ENCODE peak calls at places on chromosomes 3 and 15, in four cellular contexts. Y is A549, R is K562, Q is HepG2. V is an unnamed sample.

GRCh38 chr15:84834227-84834955 is 17.2 kb downstream of the ALPK3 start:
- DNase-seq in Y (no peak), R (no peak), Q (no peak), V (no peak)

GRCh38 chr3:36380171-36381031 is at the start of gene STAC:
- DNase-seq in Y (peak), R (no peak), Q (no peak), V (peak)

GRCh38 chr3:4335840-4336579 is 32.8 kb downstream of the SETMAR start:
- DNase-seq in Y (no peak), R (no peak), Q (no peak), V (no peak)

GRCh38 chr3:102002056-102002455 is 152.7 kb downstream of the NFKBIZ start:
- DNase-seq in Y (no peak), R (no peak), Q (no peak), V (no peak)

GRCh38 chr15:101085311-101085700 is 166.1 kb downstream of the LRRK1 start:
- DNase-seq in Y (no peak), R (no peak), Q (no peak), V (no peak)

GRCh38 chr15:31012455-31012854 is 21.0 kb upstream of the MTMR10 start:
- DNase-seq in Y (no peak), R (no peak), Q (no peak), V (no peak)

GRCh38 chr3:105829229-105829628 is 39.6 kb downstream of the CBLB start:
- DNase-seq in Y (no peak), R (peak), Q (no peak), V (no peak)

GRCh38 chr3:40608091-40608490 is 83.3 kb downstream of the ZNF621 start:
- DNase-seq in Y (no peak), R (no peak), Q (no peak), V (no peak)

GRCh38 chr15:66145242-66146182 is 108.0 kb downstream of the MEGF11 start:
- DNase-seq in Y (no peak), R (no peak), Q (no peak), V (no peak)

GRCh38 chr15:45338417-45338816 is 39.9 kb downstream of the GATM start:
- DNase-seq in Y (no peak), R (peak), Q (peak), V (no peak)

GRCh38 chr3:45487508-45487907 is 99.1 kb downstream of the LARS2 start:
- DNase-seq in Y (no peak), R (no peak), Q (peak), V (no peak)

GRCh38 chr15:57861805-57862586 is 155.5 kb downstream of the POLR2M start:
- DNase-seq in Y (no peak), R (peak), Q (no peak), V (no peak)

GRCh38 chr3:31091748-31092147 is 197.3 kb upstream of the GADL1 start:
- DNase-seq in Y (no peak), R (no peak), Q (no peak), V (no peak)

GRCh38 chr3:45640091-45640507 is 45.5 kb downstream of the LIMD1 start:
- DNase-seq in Y (no peak), R (peak), Q (no peak), V (no peak)

GRCh38 chr3:52820741-52821140 is 9.7 kb downstream of the ITIH4 start:
- DNase-seq in Y (peak), R (peak), Q (peak), V (peak)

GRCh38 chr3:114155370-114155821 is 23.5 kb downstream of the DRD3 start:
- DNase-seq in Y (peak), R (peak), Q (peak), V (peak)

GRCh38 chr15:49990835-49991540 is 128.0 kb downstream of the ATP8B4 start:
- DNase-seq in Y (no peak), R (no peak), Q (no peak), V (no peak)

GRCh38 chr15:57683481-57683880 is 23.0 kb upstream of the POLR2M start:
- DNase-seq in Y (no peak), R (no peak), Q (no peak), V (no peak)

GRCh38 chr3:10157015-10157414 is 7.7 kb upstream of the IRAK2 start:
- DNase-seq in Y (no peak), R (no peak), Q (no peak), V (no peak)

GRCh38 chr3:79326642-79327041 is 441.2 kb downstream of the ROBO1 start:
- DNase-seq in Y (no peak), R (no peak), Q (no peak), V (no peak)

GRCh38 chr3:115704661-115705338 is 81.5 kb downstream of the GAP43 start:
- DNase-seq in Y (no peak), R (no peak), Q (no peak), V (no peak)

GRCh38 chr3:127763337-127763736 is 59.0 kb downstream of the MGLL start:
- DNase-seq in Y (no peak), R (no peak), Q (no peak), V (no peak)

GRCh38 chr3:98545940-98546339 is 14.2 kb downstream of the GPR15 start:
- DNase-seq in Y (no peak), R (no peak), Q (no peak), V (no peak)

GRCh38 chr15:46111730-46112129 is 476.9 kb downstream of the SQOR start:
- DNase-seq in Y (no peak), R (no peak), Q (no peak), V (no peak)

GRCh38 chr3:39419697-39420293 is 13.3 kb downstream of the RPSA start:
- DNase-seq in Y (no peak), R (no peak), Q (no peak), V (no peak)

GRCh38 chr15:75531041-75531450 is 48.1 kb downstream of the PTPN9 start:
- DNase-seq in Y (no peak), R (no peak), Q (no peak), V (no peak)

GRCh38 chr3:186782542-186783069 is 771 bp upstream of the EIF4A2 start:
- DNase-seq in Y (no peak), R (peak), Q (peak), V (no peak)

GRCh38 chr3:56197991-56198390 is 270.3 kb downstream of the ERC2 start:
- DNase-seq in Y (no peak), R (no peak), Q (no peak), V (no peak)

GRCh38 chr3:142716102-142716501 is 7.7 kb upstream of the TRPC1 start:
- DNase-seq in Y (no peak), R (no peak), Q (no peak), V (no peak)

GRCh38 chr3:123093696-123094095 is 26.9 kb downstream of the PDIA5 start:
- DNase-seq in Y (no peak), R (no peak), Q (no peak), V (no peak)

GRCh38 chr3:124599779-124600693 is 130.2 kb upstream of the UMPS start:
- DNase-seq in Y (no peak), R (no peak), Q (peak), V (no peak)

DNA sequence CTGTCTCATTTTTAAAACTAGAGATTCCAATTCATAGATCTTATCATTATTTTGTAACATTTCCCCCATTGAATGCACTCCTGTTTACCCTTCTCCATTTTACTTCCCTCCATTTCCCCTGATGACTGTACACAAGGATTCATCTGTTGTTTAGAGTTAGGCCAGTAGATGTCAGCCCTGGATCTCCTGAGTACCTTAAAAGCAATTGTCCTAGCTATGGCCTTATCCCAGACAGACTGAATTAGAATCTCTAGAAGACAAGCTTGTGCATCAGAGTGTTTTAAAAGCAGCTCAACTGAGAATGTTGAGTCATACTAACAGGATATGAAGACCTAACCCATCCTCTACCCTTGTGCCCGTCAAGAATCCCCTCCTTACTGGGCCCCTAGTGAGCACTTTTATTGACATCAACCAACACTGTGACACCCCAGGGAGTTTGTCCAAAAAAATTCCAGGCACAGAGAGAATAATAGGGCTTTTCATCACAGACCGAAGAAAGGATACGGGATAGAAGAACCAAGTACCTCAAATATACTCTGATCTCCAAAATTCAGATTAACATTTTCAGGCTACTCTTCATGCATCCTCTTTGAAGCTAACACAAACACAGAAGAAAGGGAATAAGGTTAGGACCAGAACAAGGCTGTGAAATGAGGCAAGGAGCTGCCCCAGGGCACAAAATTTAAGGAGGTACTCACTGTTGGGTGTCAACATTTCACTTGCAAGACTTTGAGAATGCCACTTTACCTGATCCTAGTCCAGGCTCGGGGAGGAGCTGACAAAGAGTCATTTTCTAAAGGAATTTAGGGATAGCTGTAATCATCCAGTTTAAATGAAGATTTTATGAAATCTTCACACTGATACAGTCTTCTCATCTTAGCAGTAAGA is 17.1 kb downstream of the ZBED2 start:
- DNase-seq in Y (peak), R (no peak), Q (peak), V (no peak)
- TF ChIP-seq NR3C1 in Y (no peak), R (no peak), Q (no peak), V (no peak)

DNA sequence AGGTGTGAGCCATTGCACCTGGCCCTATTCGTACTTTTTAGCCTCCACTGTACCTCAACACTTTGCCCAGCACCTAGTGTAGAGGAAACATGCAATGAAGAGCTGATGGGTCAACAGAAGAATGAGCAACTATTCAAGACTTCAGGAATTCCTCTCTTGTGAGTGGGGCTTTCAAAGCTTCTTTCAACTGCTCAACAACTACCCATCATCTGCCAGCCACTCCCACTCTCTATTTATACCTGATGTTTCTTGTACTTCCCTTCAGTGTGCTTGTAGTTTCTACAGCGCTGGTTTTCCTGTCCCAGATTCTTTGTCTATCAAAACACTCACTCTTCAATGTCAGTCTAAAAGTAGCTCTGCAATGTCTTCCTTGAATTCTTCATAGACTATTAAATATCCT is 168.3 kb upstream of the LPP start:
- DNase-seq in Y (no peak), R (no peak), Q (no peak), V (no peak)
- TF ChIP-seq JUN in Y (no peak), R (no peak), Q (no peak), V (no peak)

DNA sequence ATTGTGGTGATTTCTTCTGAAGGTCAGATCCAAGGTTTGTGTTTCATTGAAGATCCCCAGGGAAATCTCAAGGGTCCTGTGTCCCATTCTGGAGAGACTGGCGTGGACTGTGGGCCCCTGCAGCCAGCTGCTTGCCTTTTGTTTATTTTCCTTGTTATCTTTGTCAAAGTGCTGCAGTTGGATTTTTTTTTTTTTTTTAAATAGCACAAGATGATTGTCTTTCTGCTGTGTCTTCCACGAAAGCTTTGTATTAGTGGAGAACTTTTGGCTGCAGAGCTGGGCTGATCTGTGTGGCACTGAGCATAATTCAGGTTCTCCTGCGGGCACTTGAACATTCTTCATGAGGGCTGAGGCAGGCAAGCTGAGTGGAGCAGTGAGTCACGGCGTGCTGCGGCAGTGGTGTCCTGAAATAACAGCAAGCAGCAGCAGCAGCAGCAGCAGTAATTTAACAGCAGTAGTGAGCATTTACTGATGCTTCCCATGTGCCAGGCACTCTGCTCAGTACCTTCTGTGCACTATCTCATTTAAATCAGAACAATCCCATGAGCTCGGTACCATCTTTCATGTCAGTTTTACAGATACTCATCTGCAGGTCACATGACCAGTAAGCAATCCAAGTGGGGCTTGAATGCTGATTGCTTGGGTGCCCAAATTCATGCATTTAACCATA is 45.7 kb downstream of the MITF start:
- DNase-seq in Y (peak), R (peak), Q (no peak), V (no peak)
- TF ChIP-seq HMGXB4 in Y (no peak), R (no peak), Q (no peak), V (no peak)

DNA sequence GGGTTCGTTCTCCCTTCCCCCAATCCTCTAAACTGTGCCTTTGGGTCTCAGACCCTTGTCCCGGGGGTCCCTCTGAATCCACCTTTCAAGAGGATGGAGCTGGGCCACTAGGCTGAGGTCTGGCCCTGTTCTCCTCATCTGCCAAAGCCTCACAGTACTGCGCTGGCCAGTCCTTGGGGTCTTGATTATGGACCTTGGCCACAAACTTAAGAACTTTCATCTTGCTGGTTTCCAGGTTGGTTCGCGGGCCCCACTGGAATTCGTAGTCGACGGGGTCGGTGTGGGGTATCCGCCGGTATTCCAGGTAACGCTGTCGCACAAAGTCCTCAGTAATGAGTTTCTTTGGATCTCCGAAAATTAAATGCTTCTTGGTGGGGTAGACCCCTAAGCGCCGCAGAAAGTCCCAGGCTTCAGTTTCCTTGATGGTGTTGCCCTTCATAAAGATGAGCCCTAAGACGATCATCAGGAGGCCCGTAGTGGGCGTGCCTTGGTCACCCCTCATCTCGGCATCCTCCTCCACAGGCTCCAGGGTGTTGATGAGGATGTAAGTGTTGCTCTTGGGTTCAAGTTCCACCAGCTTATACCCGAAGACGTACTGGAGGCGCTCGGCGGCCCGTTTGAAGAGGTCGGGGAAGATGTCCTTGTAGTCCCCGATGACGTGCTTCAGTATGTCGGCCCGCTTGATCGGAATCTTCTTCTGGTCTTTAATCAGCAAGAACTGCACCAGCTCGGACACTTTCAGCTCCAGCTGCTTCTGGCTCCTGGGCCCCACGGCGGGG is 727 bp downstream of the NSMCE3 start:
- DNase-seq in Y (peak), R (peak), Q (no peak), V (peak)
- TF ChIP-seq NR3C1 in Y (no peak), R (no peak), Q (no peak), V (no peak)

GRCh38 chr15:42919308-42919707 is 1.3 kb downstream of the TTBK2 start:
- DNase-seq in Y (no peak), R (no peak), Q (no peak), V (no peak)

GRCh38 chr15:42919794-42920280 is 741 bp downstream of the TTBK2 start:
- DNase-seq in Y (no peak), R (peak), Q (peak), V (no peak)

GRCh38 chr15:42918047-42918446 is 2.5 kb downstream of the TTBK2 start:
- DNase-seq in Y (no peak), R (peak), Q (no peak), V (no peak)

GRCh38 chr15:42920281-42921048 is at the start of gene TTBK2:
- DNase-seq in Y (peak), R (peak), Q (peak), V (peak)

DNA sequence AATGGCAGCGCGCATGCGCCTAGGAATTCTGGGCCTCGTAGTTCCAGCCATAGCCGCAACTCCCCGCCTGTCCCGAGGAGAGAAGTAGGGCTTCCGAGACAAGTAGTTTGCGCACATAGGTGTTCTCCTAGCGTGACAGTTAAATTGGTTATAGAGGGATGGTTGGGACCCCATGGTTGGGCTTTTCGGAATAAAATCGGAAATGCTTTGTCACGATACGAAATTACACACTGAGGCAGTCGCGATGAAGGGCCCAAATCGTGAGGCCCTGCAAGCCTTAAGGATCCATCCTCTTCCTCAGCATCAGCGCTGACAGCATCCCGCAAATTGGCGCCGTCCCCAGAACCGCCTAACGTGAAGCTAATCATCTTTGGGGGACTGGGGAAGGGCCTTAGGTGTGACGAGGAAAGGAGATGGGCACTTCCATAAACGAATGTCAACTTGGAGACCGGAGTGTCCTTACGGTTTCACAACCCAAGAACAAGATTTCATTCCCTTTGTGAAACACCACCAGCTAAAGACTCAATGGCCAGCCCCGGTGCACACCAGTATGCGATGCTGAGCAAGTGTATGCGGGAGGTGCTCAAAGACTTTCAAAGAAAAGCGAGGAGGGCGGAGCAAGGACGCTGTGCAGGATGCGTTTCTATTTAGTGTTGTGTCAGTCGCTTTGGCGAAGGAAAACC is 612 bp upstream of the TTBK2 start:
- DNase-seq in Y (no peak), R (no peak), Q (no peak), V (no peak)
- TF ChIP-seq JUN in Y (no peak), R (no peak), Q (no peak), V (no peak)

DNA sequence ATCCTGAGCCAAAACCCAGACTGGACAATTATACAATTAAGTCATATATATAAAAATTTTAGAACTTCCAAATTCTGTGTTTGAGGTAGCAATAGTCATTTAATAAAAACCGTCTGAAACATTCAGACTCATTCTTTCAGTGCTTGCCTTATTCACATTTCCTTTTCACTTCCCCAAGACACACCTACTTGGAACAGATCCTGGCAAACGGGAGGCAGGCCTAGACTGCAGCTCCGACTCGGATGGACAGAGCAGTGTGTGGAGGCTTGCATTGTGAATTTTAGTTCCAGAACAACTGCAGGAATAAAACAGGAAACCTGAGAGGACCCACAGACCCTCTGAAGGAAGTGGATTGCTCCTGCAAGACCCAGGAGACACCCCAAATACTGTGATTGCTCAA is 341.4 kb downstream of the CNTN3 start:
- DNase-seq in Y (no peak), R (no peak), Q (no peak), V (no peak)
- TF ChIP-seq HMGXB4 in Y (no peak), R (no peak), Q (no peak), V (no peak)

DNA sequence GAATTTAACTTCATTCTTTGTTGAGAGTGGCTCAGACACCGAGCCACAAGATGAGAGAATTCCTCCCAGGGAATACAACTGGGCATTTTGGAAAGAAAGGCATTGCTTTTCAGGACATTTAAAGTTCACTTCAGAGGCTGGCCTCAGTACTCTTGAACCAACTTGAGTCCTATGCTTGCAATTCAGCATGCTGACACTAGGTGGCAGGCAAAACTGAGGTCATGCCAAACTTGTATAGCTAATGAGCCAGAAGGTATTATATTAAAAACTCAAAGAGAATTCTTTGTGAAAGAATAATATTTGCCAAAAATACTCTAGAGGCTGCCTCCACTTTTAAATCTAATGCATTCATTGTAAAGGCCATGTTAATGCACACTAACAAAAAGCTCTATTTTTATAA is 104.7 kb downstream of the RARB start:
- DNase-seq in Y (peak), R (peak), Q (peak), V (peak)
- TF ChIP-seq NR3C1 in Y (no peak), R (no peak), Q (no peak), V (no peak)

V was measured in WTC11.